ENCODE peak calls at places on chromosome 2, in four cellular contexts. S, D, Q and M are unnamed samples.

GRCh38 chr2:26469092-26469710 is 8.7 kb downstream of the OTOF start:
- DNase-seq in S (no peak), D (no peak), Q (peak), M (peak)

GRCh38 chr2:23756593-23757292 is 170.2 kb downstream of the ATAD2B start:
- DNase-seq in D (no peak), Q (no peak), S (no peak), M (no peak)

GRCh38 chr2:54639609-54640008 is 83.9 kb upstream of the EML6 start:
- DNase-seq in S (peak), D (no peak), Q (no peak), M (no peak)

GRCh38 chr2:228507870-228508269 is 326.4 kb upstream of the SPHKAP start:
- DNase-seq in D (no peak), Q (peak), S (no peak), M (no peak)

GRCh38 chr2:85564144-85564563 is 2.9 kb upstream of the GGCX start:
- DNase-seq in S (no peak), D (no peak), Q (no peak), M (no peak)

GRCh38 chr2:9178905-9179571 is 27.6 kb upstream of the ASAP2 start:
- DNase-seq in Q (peak), D (no peak), S (no peak), M (no peak)

GRCh38 chr2:2455151-2455550 is 124.1 kb upstream of the MYT1L start:
- DNase-seq in D (no peak), Q (no peak), S (no peak), M (no peak)

GRCh38 chr2:23595601-23596251 is 210.7 kb downstream of the KLHL29 start:
- DNase-seq in Q (peak), D (peak), S (no peak), M (no peak)

GRCh38 chr2:64854773-64855237 is 134.4 kb upstream of the SLC1A4 start:
- DNase-seq in D (no peak), S (no peak), Q (peak), M (no peak)

GRCh38 chr2:135633582-135633981 is 102.3 kb downstream of the R3HDM1 start:
- DNase-seq in Q (no peak), D (no peak), S (no peak), M (no peak)

GRCh38 chr2:56185101-56185581 is 1.4 kb downstream of the CCDC85A start:
- DNase-seq in Q (peak), D (no peak), S (no peak), M (no peak)

GRCh38 chr2:112674229-112674628 is 28.5 kb downstream of the SLC20A1 start:
- DNase-seq in D (peak), Q (peak), S (no peak), M (no peak)

GRCh38 chr2:17788773-17789172 is 27.5 kb upstream of the MSGN1 start:
- DNase-seq in D (no peak), S (no peak), Q (no peak), M (no peak)

GRCh38 chr2:105744909-105745853 is at the start of gene NCK2:
- DNase-seq in D (no peak), S (no peak), Q (peak), M (peak)